ENCODE peak calls at places on chromosomes 6 and 20, in ten cellular contexts. G is HFF-Myc, K is nephron progenitor cell, N is IMR-90, E is activated B cell treated with CpG ODN at 0.5 μM for 24 hours, P is tibial artery, H is psoas muscle, R is suprapubic skin, U is AG04450, F is AG04449. D is an unnamed sample.
A peak's percentile ranks its signal among the peaks of the same experiment; 100 is the strongest.

GRCh38 chr20:31569163-31570020 is 35.7 kb upstream of the ID1 start:
- DNase-seq in G (no peak), K (peak; percentile 76), N (peak; percentile 53), E (peak; percentile 65), P (peak; percentile 57), H (peak; percentile 72), R (no peak), U (no peak), F (no peak), D (peak; percentile 86)

GRCh38 chr20:36830791-36831691 is 44.9 kb upstream of the TLDC2 start:
- DNase-seq in G (no peak), K (no peak), N (peak; percentile 23), E (no peak), P (peak; percentile 82), H (peak; percentile 79), R (no peak), U (no peak), F (no peak), D (no peak)

GRCh38 chr6:152273638-152274037 is 363.5 kb downstream of the SYNE1 start:
- DNase-seq in G (no peak), K (no peak), N (no peak), E (no peak), P (no peak), H (peak; percentile 68), R (no peak), U (no peak), F (no peak), D (no peak)

GRCh38 chr6:4888841-4889240 is 112.6 kb downstream of the CDYL start:
- DNase-seq in G (no peak), K (no peak), N (no peak), E (no peak), P (no peak), H (no peak), R (no peak), U (no peak), F (no peak), D (no peak)

GRCh38 chr20:39302312-39302711 is 340.2 kb downstream of the DHX35 start:
- DNase-seq in G (no peak), K (no peak), N (no peak), E (no peak), P (no peak), H (no peak), R (no peak), U (no peak), F (no peak), D (no peak)

GRCh38 chr6:45724511-45724910 is 291.1 kb downstream of the CLIC5 start:
- DNase-seq in G (peak; percentile 53), K (no peak), N (peak; percentile 84), E (no peak), P (no peak), H (no peak), R (no peak), U (peak; percentile 39), F (peak; percentile 69), D (no peak)

GRCh38 chr6:149438855-149439254 is 38.8 kb downstream of the SUMO4 start:
- DNase-seq in G (no peak), K (no peak), N (no peak), E (no peak), P (no peak), H (no peak), R (no peak), U (no peak), F (no peak), D (no peak)

GRCh38 chr6:45478235-45478634 is 100.5 kb upstream of the SUPT3H start:
- DNase-seq in G (no peak), K (no peak), N (peak; percentile 79), E (no peak), P (no peak), H (no peak), R (no peak), U (no peak), F (no peak), D (no peak)

GRCh38 chr20:36384022-36384619 is 78.0 kb downstream of the DLGAP4 start:
- DNase-seq in G (peak; percentile 11), K (peak; percentile 88), N (peak; percentile 24), E (no peak), P (no peak), H (no peak), R (no peak), U (no peak), F (no peak), D (no peak)

DNA sequence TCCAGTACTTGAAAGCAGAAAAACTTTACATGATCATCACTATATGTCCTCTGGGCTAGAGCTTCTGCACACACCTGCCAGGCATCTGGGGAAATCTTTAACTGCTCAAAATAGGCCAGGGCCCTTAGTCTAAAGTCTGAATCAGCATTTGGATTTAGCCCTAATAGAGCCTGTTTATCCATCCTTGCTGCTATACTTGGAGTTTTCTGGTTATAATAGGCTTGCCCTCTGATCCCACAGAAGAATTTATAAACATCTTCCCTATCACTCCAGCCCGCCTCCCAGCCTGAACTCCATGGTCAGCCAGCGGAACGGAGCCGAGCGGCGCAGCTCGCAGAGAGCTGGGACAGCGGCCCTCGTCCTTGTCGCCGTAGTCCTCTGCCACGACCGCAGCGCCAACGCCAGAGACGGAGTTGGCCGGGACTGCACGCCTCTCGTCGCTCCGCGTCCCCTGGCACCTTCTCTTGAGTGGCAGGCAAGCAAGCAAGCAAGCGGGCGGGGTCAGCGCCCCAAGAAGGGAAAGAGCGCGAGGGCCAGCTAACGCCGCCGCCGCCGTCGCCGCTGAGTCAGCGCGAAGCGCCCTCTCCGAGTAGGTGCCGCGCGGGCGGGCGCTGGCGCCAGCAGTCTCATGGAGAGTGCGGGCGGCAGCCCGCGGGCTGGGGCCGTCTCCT is 25.4 kb upstream of the ASIP start:
- DNase-seq in G (peak; percentile 24), K (peak; percentile 85), N (peak; percentile 67), E (peak; percentile 37), P (peak; percentile 70), H (peak; percentile 96), R (peak; percentile 80), U (peak; percentile 16), F (no peak), D (peak; percentile 89)
- TF ChIP-seq CTCF in G (no peak), K (no peak), N (no peak), E (no peak), P (no peak), H (no peak), R (no peak), U (no peak), F (no peak), D (no peak)

GRCh38 chr6:154157082-154157481 is 118.0 kb downstream of the OPRM1 start:
- DNase-seq in G (no peak), K (no peak), N (no peak), E (no peak), P (no peak), H (no peak), R (no peak), U (no peak), F (no peak), D (no peak)

GRCh38 chr6:154154389-154154967 is 115.4 kb downstream of the OPRM1 start:
- DNase-seq in G (peak; percentile 58), K (peak; percentile 64), N (peak; percentile 80), E (no peak), P (peak; percentile 56), H (no peak), R (peak; percentile 67), U (peak; percentile 65), F (peak; percentile 26), D (no peak)

GRCh38 chr6:154159126-154159525 is 120.1 kb downstream of the OPRM1 start:
- DNase-seq in G (no peak), K (no peak), N (no peak), E (no peak), P (no peak), H (no peak), R (no peak), U (no peak), F (no peak), D (no peak)

GRCh38 chr6:154157706-154158105 is 118.7 kb downstream of the OPRM1 start:
- DNase-seq in G (no peak), K (no peak), N (no peak), E (no peak), P (no peak), H (no peak), R (no peak), U (no peak), F (no peak), D (no peak)

DNA sequence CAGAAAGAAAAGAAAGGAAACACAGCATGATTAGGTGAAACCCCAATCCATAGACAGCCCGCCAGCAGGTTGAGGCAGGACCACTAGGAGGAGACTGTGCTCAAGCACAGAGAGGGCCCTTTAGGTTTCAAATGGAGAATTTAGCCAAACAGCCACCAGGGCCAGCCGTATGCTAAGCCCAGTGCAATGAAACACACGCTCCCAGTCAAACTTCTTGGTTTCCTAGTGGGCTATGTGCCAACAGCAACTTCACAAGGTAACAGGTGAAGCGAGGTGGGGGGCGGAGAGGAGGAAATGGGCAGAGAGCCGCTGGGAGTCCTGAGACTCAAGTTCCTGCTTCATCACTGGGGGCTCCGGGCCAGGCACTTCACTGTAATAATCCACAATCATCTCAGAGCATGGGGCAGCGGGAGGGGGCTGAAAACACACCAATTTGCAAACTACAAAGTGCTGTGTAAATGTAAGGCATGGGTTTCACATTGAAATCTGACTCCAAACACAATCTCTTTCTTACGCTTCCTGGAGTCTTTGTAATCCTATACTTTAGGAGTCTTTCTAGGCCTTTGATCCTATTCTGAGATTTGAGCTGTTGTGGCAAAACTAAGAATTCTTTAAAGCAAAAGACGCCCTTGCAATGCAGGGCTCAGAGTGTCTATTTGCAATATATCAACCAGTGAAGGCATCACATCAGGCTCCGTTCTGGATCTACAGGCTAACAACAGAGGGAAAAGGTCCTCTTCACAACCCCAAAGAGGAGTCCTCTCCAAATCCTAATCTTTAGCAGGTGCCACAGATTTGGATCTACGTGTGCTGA is 117.3 kb downstream of the OPRM1 start:
- DNase-seq in G (no peak), K (peak; percentile 35), N (peak; percentile 45), E (no peak), P (no peak), H (no peak), R (no peak), U (no peak), F (no peak), D (no peak)
- TF ChIP-seq CTCF in G (peak; percentile 70), K (peak; percentile 59), N (peak; percentile 73), E (no peak), P (peak; percentile 14), H (peak; percentile 26), R (peak; percentile 25), U (peak; percentile 79), F (peak; percentile 80), D (peak; percentile 67)

DNA sequence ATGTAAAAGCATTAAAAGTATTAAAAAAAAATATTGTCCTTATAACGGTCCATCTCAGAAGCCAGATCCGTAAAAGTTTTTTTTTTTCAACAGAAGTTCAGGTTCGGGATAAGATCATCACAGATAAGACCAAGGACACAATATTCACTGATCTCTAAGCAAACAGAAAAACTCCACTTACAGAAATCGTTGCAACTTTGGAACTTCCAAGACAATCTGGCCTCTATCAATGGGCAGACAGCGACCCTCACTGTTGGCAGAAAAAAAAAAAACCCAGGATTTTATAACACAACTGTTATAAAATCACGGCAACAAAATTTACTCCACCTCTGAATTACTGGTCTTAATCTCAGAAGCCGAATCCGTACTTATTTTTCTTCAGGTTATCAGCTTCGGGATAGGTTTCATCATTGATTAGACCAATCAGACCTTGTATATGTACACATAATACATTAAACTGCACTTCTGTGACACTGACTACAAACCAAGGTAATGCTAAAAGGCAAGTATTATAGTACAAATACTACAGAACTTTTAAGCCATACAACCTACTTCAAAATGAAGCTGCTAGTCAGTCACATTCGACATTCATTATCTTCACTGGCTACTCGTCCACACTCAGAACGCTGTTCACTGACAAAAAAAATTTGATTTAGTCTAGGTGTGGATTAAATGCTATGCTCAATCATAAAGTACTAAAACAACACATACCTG is 34.7 kb upstream of the SYNCRIP start:
- DNase-seq in G (no peak), K (no peak), N (no peak), E (no peak), P (no peak), H (no peak), R (no peak), U (no peak), F (no peak), D (no peak)
- TF ChIP-seq CTCF in G (no peak), K (no peak), N (peak; percentile 30), E (no peak), P (no peak), H (peak; percentile 20), R (no peak), U (peak; percentile 22), F (no peak), D (peak; percentile 26)

GRCh38 chr6:158468666-158469065 is 91.2 kb upstream of the TMEM181 start:
- DNase-seq in G (no peak), K (no peak), N (no peak), E (no peak), P (no peak), H (no peak), R (no peak), U (no peak), F (no peak), D (no peak)
- TF ChIP-seq CTCF in G (no peak), K (no peak), N (no peak), E (no peak), P (no peak), H (no peak), R (no peak), U (no peak), F (no peak), D (no peak)

D was measured in type B pancreatic cell.